ENCODE peak calls at places on chromosome 5, in seven cellular contexts. A is WTC11, R is lower leg skin, X is A673, S is HCT116, K is AG10803, I is psoas muscle. L is an unnamed sample.
A peak's percentile ranks its signal among the peaks of the same experiment; 100 is the strongest.

GRCh38 chr5:35771839-35772238 is 84.9 kb upstream of the IL7R start:
- DNase-seq in A (no peak), K (peak; percentile 12), X (no peak), I (no peak), R (no peak), S (no peak), L (no peak)

GRCh38 chr5:141958113-141958512 is at the start of gene PCDH12:
- DNase-seq in R (peak; percentile 89), S (no peak), A (peak; percentile 31), X (peak; percentile 70), K (no peak), I (peak; percentile 68), L (no peak)

GRCh38 chr5:135308245-135308644 is 90.8 kb downstream of the MACROH2A1 start:
- DNase-seq in I (no peak), K (peak; percentile 59), S (no peak), X (no peak), A (no peak), R (peak; percentile 53), L (no peak)

GRCh38 chr5:102090770-102091169 is 205.3 kb downstream of the SLCO4C1 start:
- DNase-seq in K (no peak), S (peak; percentile 36), A (peak; percentile 30), I (no peak), X (peak; percentile 58), R (no peak), L (no peak)

GRCh38 chr5:93221773-93222172 is 359.2 kb downstream of the NR2F1-AS1 start:
- DNase-seq in K (no peak), S (no peak), R (no peak), X (no peak), I (no peak), A (no peak), L (no peak)

GRCh38 chr5:135242021-135242480 is 157.0 kb downstream of the MACROH2A1 start:
- DNase-seq in K (peak; percentile 82), X (no peak), S (no peak), R (peak; percentile 68), A (no peak), I (no peak), L (peak; percentile 22)

GRCh38 chr5:1753490-1753889 is 46.1 kb downstream of the MRPL36 start:
- DNase-seq in K (no peak), A (no peak), I (no peak), X (no peak), S (no peak), R (peak; percentile 54), L (no peak)

GRCh38 chr5:120258123-120258522 is 206.0 kb upstream of the PRR16 start:
- DNase-seq in A (no peak), K (peak; percentile 5), S (no peak), X (no peak), I (no peak), R (no peak), L (no peak)

GRCh38 chr5:17261075-17261474 is 43.6 kb downstream of the BASP1 start:
- DNase-seq in A (no peak), K (no peak), I (no peak), R (no peak), X (no peak), S (no peak), L (no peak)

GRCh38 chr5:169350759-169351240 is 49.9 kb upstream of the SLIT3 start:
- DNase-seq in A (no peak), I (no peak), S (peak; percentile 13), K (peak; percentile 100), R (no peak), X (peak; percentile 47), L (peak; percentile 55)

GRCh38 chr5:40667171-40667663 is 12.5 kb upstream of the PTGER4 start:
- DNase-seq in A (no peak), I (no peak), K (no peak), R (no peak), X (no peak), S (no peak), L (no peak)

GRCh38 chr5:77630246-77631165 is 8.0 kb downstream of the OTP start:
- DNase-seq in S (peak; percentile 61), X (peak; percentile 69), I (peak; percentile 67), K (peak; percentile 12), A (peak; percentile 76), R (no peak), L (no peak)
- TF ChIP-seq CTCF in S (no peak), X (peak; percentile 38), I (peak; percentile 25), K (no peak), A (no peak), R (no peak), L (no peak)

GRCh38 chr5:118552731-118553360 is 435.5 kb downstream of the DTWD2 start:
- DNase-seq in R (no peak), A (no peak), I (no peak), S (no peak), K (no peak), X (no peak), L (no peak)
- TF ChIP-seq CTCF in R (no peak), A (no peak), I (no peak), S (no peak), K (no peak), X (no peak), L (no peak)

DNA sequence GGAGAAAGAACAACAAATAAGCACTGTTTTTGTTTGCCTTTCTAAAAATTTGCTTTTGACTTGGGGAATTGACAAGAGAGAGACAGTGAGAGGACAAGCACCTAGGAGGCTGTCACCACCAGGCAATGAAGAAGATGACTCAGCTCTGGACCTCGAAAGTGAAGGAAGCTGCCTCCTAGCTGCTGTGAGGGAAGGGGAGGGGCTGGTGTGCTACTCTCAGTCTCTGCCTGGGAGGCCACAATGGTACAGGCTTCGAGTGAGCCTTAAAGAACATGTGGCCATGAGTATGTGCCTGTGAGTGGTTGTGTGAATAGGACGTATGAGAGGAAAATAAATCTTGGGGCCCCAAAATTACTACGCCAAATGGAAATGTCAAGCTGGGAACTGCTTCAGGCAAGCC is 7.1 kb upstream of the PLK2 start:
- DNase-seq in K (peak; percentile 30), I (no peak), S (no peak), X (peak; percentile 43), A (peak; percentile 23), R (no peak), L (no peak)
- TF ChIP-seq CTCF in K (no peak), I (no peak), S (no peak), X (no peak), A (no peak), R (no peak), L (no peak)

GRCh38 chr5:148384389-148384756 is 615 bp downstream of the FBXO38 start:
- DNase-seq in K (peak; percentile 17), S (no peak), X (no peak), I (no peak), R (no peak), A (no peak), L (no peak)

GRCh38 chr5:148385094-148385493 is 1.3 kb downstream of the FBXO38 start:
- DNase-seq in K (no peak), S (no peak), X (no peak), A (no peak), I (no peak), R (no peak), L (no peak)

GRCh38 chr5:148381906-148382305 is 1.9 kb upstream of the FBXO38 start:
- DNase-seq in A (no peak), X (no peak), R (no peak), K (no peak), S (no peak), I (no peak), L (no peak)

GRCh38 chr5:148382961-148383360 is 797 bp upstream of the FBXO38 start:
- DNase-seq in I (no peak), X (peak; percentile 3), A (no peak), S (no peak), R (no peak), K (no peak), L (no peak)

GRCh38 chr5:148383564-148384388 is at the start of gene FBXO38:
- DNase-seq in K (peak; percentile 94), A (peak; percentile 95), R (peak; percentile 99), X (peak; percentile 97), I (peak; percentile 98), S (peak; percentile 94), L (peak; percentile 97)
- TF ChIP-seq CTCF in K (no peak), A (no peak), R (no peak), X (no peak), I (peak; percentile 11), S (no peak), L (no peak)

GRCh38 chr5:43039468-43040286 is 442 bp downstream of the ANXA2R start:
- DNase-seq in X (peak; percentile 85), I (peak; percentile 88), R (peak; percentile 94), A (peak; percentile 53), K (peak; percentile 87), S (peak; percentile 56), L (no peak)
- TF ChIP-seq CTCF in X (peak; percentile 39), I (peak; percentile 2), R (no peak), A (no peak), K (peak; percentile 30), S (no peak), L (no peak)

L was measured in breast epithelium.